ENCODE peak calls at places on chromosomes 7 and 10, in seven cellular contexts. P is naive thymus-derived CD8-positive, alpha-beta T cell; X is kidney epithelial cell; E is lower leg skin; Y is A673; U is HFFc6; T is cardiac muscle cell. D is an unnamed sample.

GRCh38 chr10:88932539-88933256 is 19.9 kb downstream of the ACTA2 start:
- DNase-seq in P (peak), X (peak), E (peak), Y (peak), U (peak), T (peak), D (no peak)

GRCh38 chr10:102066421-102067068 is 1.4 kb downstream of the HPS6 start:
- DNase-seq in P (no peak), X (no peak), E (no peak), Y (no peak), U (no peak), T (no peak), D (no peak)

GRCh38 chr10:46226900-46227558 is 59.8 kb upstream of the ANTXRL start:
- DNase-seq in P (no peak), X (no peak), E (peak), Y (no peak), U (no peak), T (no peak), D (peak)

GRCh38 chr10:14573666-14574261 is 200.9 kb downstream of the FAM107B start:
- DNase-seq in P (no peak), X (no peak), E (no peak), Y (no peak), U (peak), T (peak), D (no peak)

GRCh38 chr7:101814996-101815825 is 2.2 kb upstream of the CUX1 start:
- DNase-seq in P (peak), X (no peak), E (peak), Y (peak), U (no peak), T (peak), D (peak)

GRCh38 chr7:158343936-158344455 is 243.6 kb downstream of the PTPRN2 start:
- DNase-seq in P (no peak), X (no peak), E (peak), Y (no peak), U (no peak), T (no peak), D (no peak)

GRCh38 chr7:30164567-30164966 is 29.8 kb downstream of the MTURN start:
- DNase-seq in P (no peak), X (no peak), E (no peak), Y (peak), U (peak), T (peak), D (no peak)

GRCh38 chr10:45418859-45419672 is 45.0 kb downstream of the ALOX5 start:
- DNase-seq in P (peak), X (no peak), E (peak), Y (no peak), U (no peak), T (peak), D (no peak)

GRCh38 chr7:157650131-157650631 is 313.4 kb downstream of the DNAJB6 start:
- DNase-seq in P (no peak), X (no peak), E (no peak), Y (no peak), U (no peak), T (no peak), D (peak)

GRCh38 chr10:8049874-8050560 is 4.5 kb upstream of the GATA3 start:
- DNase-seq in P (no peak), X (no peak), E (peak), Y (no peak), U (no peak), T (no peak), D (peak)

GRCh38 chr10:22976535-22976934 is 48.7 kb downstream of the ARMC3 start:
- DNase-seq in P (no peak), X (no peak), E (no peak), Y (no peak), U (no peak), T (no peak), D (no peak)

GRCh38 chr7:53904355-53904754 is 637.8 kb upstream of the VSTM2A start:
- DNase-seq in P (no peak), X (no peak), E (no peak), Y (no peak), U (no peak), T (no peak), D (no peak)

GRCh38 chr7:130987092-130987491 is 253.1 kb upstream of the KLF14 start:
- DNase-seq in P (no peak), X (no peak), E (no peak), Y (no peak), U (no peak), T (no peak), D (no peak)

GRCh38 chr10:128046934-128047251 is 79.3 kb downstream of the MKI67 start:
- DNase-seq in P (no peak), X (no peak), E (no peak), Y (no peak), U (no peak), T (no peak), D (no peak)

GRCh38 chr10:57628592-57629284 is 639.0 kb downstream of the IPMK start:
- DNase-seq in P (no peak), X (peak), E (no peak), Y (no peak), U (no peak), T (no peak), D (no peak)

GRCh38 chr7:47380325-47381131 is 201.4 kb downstream of the TNS3 start:
- DNase-seq in P (no peak), X (no peak), E (peak), Y (no peak), U (no peak), T (peak), D (peak)

GRCh38 chr7:69166979-69167516 is 431.2 kb upstream of the AUTS2 start:
- DNase-seq in P (no peak), X (no peak), E (no peak), Y (no peak), U (no peak), T (no peak), D (no peak)

GRCh38 chr7:16838891-16839290 is 34.1 kb upstream of the AGR2 start:
- DNase-seq in P (no peak), X (no peak), E (no peak), Y (no peak), U (no peak), T (no peak), D (no peak)

GRCh38 chr10:85995791-85996190 is 370.8 kb downstream of the GRID1 start:
- DNase-seq in P (no peak), X (no peak), E (no peak), Y (peak), U (no peak), T (peak), D (no peak)

GRCh38 chr10:99788598-99789259 is 6.3 kb downstream of the ABCC2 start:
- DNase-seq in P (no peak), X (no peak), E (no peak), Y (no peak), U (peak), T (peak), D (no peak)

GRCh38 chr10:98267894-98268693 is at the start of gene LOXL4:
- DNase-seq in P (no peak), X (no peak), E (peak), Y (peak), U (no peak), T (peak), D (no peak)

GRCh38 chr10:32411797-32412498 is 34.0 kb upstream of the CCDC7 start:
- DNase-seq in P (no peak), X (no peak), E (no peak), Y (no peak), U (no peak), T (no peak), D (no peak)

GRCh38 chr10:24952701-24953349 is 419 bp upstream of the PRTFDC1 start:
- DNase-seq in P (peak), X (no peak), E (peak), Y (peak), U (peak), T (peak), D (no peak)

GRCh38 chr7:148330822-148331221 is 259.7 kb upstream of the C7orf33 start:
- DNase-seq in P (no peak), X (no peak), E (no peak), Y (no peak), U (no peak), T (no peak), D (no peak)

GRCh38 chr7:116621649-116622048 is 50.3 kb upstream of the MET start:
- DNase-seq in P (no peak), X (no peak), E (no peak), Y (no peak), U (no peak), T (no peak), D (no peak)

GRCh38 chr10:32141018-32141807 is 85.0 kb upstream of the KIF5B start:
- DNase-seq in P (no peak), X (no peak), E (no peak), Y (peak), U (no peak), T (peak), D (no peak)

GRCh38 chr10:22593644-22594043 is 120.7 kb downstream of the PIP4K2A start:
- DNase-seq in P (no peak), X (no peak), E (no peak), Y (no peak), U (no peak), T (no peak), D (no peak)

GRCh38 chr10:25130911-25131310 is 43.9 kb upstream of the GPR158 start:
- DNase-seq in P (no peak), X (no peak), E (no peak), Y (no peak), U (peak), T (peak), D (no peak)

GRCh38 chr10:62183857-62184805 is 84.5 kb downstream of the RTKN2 start:
- DNase-seq in P (no peak), X (no peak), E (no peak), Y (no peak), U (no peak), T (no peak), D (no peak)

GRCh38 chr10:97656777-97657176 is 16.3 kb downstream of the PI4K2A start:
- DNase-seq in P (no peak), X (no peak), E (no peak), Y (no peak), U (no peak), T (no peak), D (no peak)

D was measured in suprapubic skin.